ENCODE peak calls at places on chromosomes 13 and 19, in four cellular contexts. X, B, C and V are unnamed samples.

GRCh38 chr19:40594251-40594650 is 6.9 kb upstream of the LTBP4 start:
- DNase-seq in X (no peak), B (no peak), C (peak), V (no peak)

GRCh38 chr19:18868380-18869230 is 27.4 kb downstream of the CERS1 start:
- DNase-seq in X (no peak), B (no peak), C (no peak), V (no peak)

GRCh38 chr13:100338265-100338664 is 249.4 kb downstream of the PCCA start:
- DNase-seq in X (no peak), B (no peak), C (peak), V (no peak)

GRCh38 chr19:28426110-28426901 is 786.6 kb downstream of the UQCRFS1 start:
- DNase-seq in X (no peak), B (no peak), C (no peak), V (no peak)

GRCh38 chr19:56660381-56661105 is 11.0 kb downstream of the ZNF835 start:
- DNase-seq in X (no peak), B (peak), C (no peak), V (peak)

GRCh38 chr13:42524487-42525034 is 49.4 kb upstream of the TNFSF11 start:
- DNase-seq in X (no peak), B (no peak), C (no peak), V (no peak)

GRCh38 chr13:109941951-109942350 is 155.6 kb upstream of the IRS2 start:
- DNase-seq in X (no peak), B (no peak), C (peak), V (no peak)

GRCh38 chr13:38409771-38410170 is 60.1 kb downstream of the UFM1 start:
- DNase-seq in X (no peak), B (no peak), C (no peak), V (no peak)

GRCh38 chr19:16161848-16162247 is 11.5 kb downstream of the CIB3 start:
- DNase-seq in X (no peak), B (no peak), C (peak), V (no peak)

GRCh38 chr19:53157601-53158000 is 1.3 kb downstream of the ZNF347 start:
- DNase-seq in X (no peak), B (no peak), C (peak), V (no peak)

GRCh38 chr13:49300716-49301589 is 53.2 kb downstream of the CDADC1 start:
- DNase-seq in X (peak), B (peak), C (peak), V (peak)